ENCODE peak calls at places on chromosomes 16 and 17, in ten cellular contexts. S, U, W, H, C, V, O, N, B and J are unnamed samples.

GRCh38 chr17:18959071-18959844 is 7.3 kb downstream of the SLC5A10 start:
- DNase-seq in S (no peak), U (no peak), W (no peak), H (no peak), C (no peak), V (no peak), O (no peak), N (peak), B (no peak), J (no peak)

GRCh38 chr16:51383909-51384308 is 232.8 kb upstream of the SALL1 start:
- DNase-seq in S (no peak), U (no peak), W (no peak), H (no peak), C (no peak), V (no peak), O (no peak), N (no peak), B (no peak), J (no peak)

GRCh38 chr17:44379887-44380286 is 9.6 kb downstream of the ITGA2B start:
- DNase-seq in S (no peak), U (no peak), W (no peak), H (no peak), C (no peak), V (no peak), O (no peak), N (no peak), B (no peak), J (no peak)

GRCh38 chr17:57869599-57870282 is 19.9 kb upstream of the MRPS23 start:
- DNase-seq in S (no peak), U (no peak), W (peak), H (no peak), C (no peak), V (no peak), O (no peak), N (peak), B (no peak), J (no peak)

GRCh38 chr16:27515874-27516353 is 33.8 kb downstream of the GTF3C1 start:
- DNase-seq in S (peak), U (peak), W (peak), H (no peak), C (no peak), V (no peak), O (no peak), N (peak), B (no peak), J (peak)

GRCh38 chr17:45902892-45903346 is 8.6 kb downstream of the MAPT start:
- DNase-seq in S (peak), U (no peak), W (peak), H (no peak), C (no peak), V (no peak), O (no peak), N (no peak), B (no peak), J (no peak)

GRCh38 chr17:52546493-52546892 is 388.0 kb upstream of the CA10 start:
- DNase-seq in S (no peak), U (no peak), W (no peak), H (no peak), C (no peak), V (no peak), O (no peak), N (no peak), B (no peak), J (no peak)

GRCh38 chr16:1001096-1001495 is 19.5 kb downstream of the SOX8 start:
- DNase-seq in S (no peak), U (no peak), W (no peak), H (no peak), C (no peak), V (no peak), O (no peak), N (no peak), B (no peak), J (no peak)

GRCh38 chr16:53053967-53054669 is 673 bp upstream of the CHD9 start:
- DNase-seq in S (no peak), U (peak), W (peak), H (peak), C (no peak), V (no peak), O (peak), N (peak), B (no peak), J (no peak)

GRCh38 chr16:75196826-75197225 is 10.1 kb downstream of the CTRB2 start:
- DNase-seq in S (no peak), U (no peak), W (no peak), H (peak), C (no peak), V (no peak), O (no peak), N (no peak), B (no peak), J (no peak)

GRCh38 chr17:29576214-29577008 is 7.9 kb downstream of the TP53I13 start:
- DNase-seq in S (no peak), U (no peak), W (no peak), H (no peak), C (no peak), V (no peak), O (no peak), N (no peak), B (no peak), J (no peak)

GRCh38 chr16:50953266-50953665 is 197.8 kb downstream of the SALL1 start:
- DNase-seq in S (no peak), U (no peak), W (no peak), H (no peak), C (no peak), V (no peak), O (no peak), N (no peak), B (no peak), J (no peak)

GRCh38 chr17:2957631-2958286 is 105.6 kb downstream of the OR1D5 start:
- DNase-seq in S (no peak), U (no peak), W (no peak), H (peak), C (no peak), V (no peak), O (no peak), N (no peak), B (no peak), J (no peak)

GRCh38 chr16:50273888-50274770 is 7.8 kb downstream of the ADCY7 start:
- DNase-seq in S (peak), U (peak), W (no peak), H (no peak), C (no peak), V (no peak), O (peak), N (no peak), B (no peak), J (peak)

GRCh38 chr16:81172769-81173658 is 65.5 kb upstream of the BCO1 start:
- DNase-seq in S (no peak), U (no peak), W (no peak), H (no peak), C (no peak), V (no peak), O (no peak), N (no peak), B (no peak), J (no peak)

GRCh38 chr16:30972872-30973271 is 12.1 kb upstream of the HSD3B7 start:
- DNase-seq in S (no peak), U (no peak), W (peak), H (no peak), C (no peak), V (no peak), O (no peak), N (no peak), B (no peak), J (no peak)

GRCh38 chr17:50477976-50478375 is 684 bp upstream of the RSAD1 start:
- DNase-seq in S (no peak), U (no peak), W (no peak), H (no peak), C (no peak), V (no peak), O (no peak), N (no peak), B (no peak), J (no peak)

GRCh38 chr17:19338031-19338990 is 24.2 kb downstream of the B9D1 start:
- DNase-seq in S (peak), U (peak), W (peak), H (peak), C (no peak), V (no peak), O (peak), N (no peak), B (peak), J (peak)

GRCh38 chr16:78984887-78985464 is 615.6 kb downstream of the MAF start:
- DNase-seq in S (no peak), U (no peak), W (no peak), H (no peak), C (no peak), V (no peak), O (no peak), N (no peak), B (no peak), J (no peak)

GRCh38 chr17:20010099-20010863 is 1.1 kb downstream of the SPECC1 start:
- DNase-seq in S (peak), U (no peak), W (peak), H (no peak), C (no peak), V (peak), O (no peak), N (peak), B (no peak), J (no peak)

GRCh38 chr16:68492501-68493411 is 44.4 kb upstream of the SMPD3 start:
- DNase-seq in S (no peak), U (peak), W (no peak), H (no peak), C (no peak), V (no peak), O (no peak), N (no peak), B (no peak), J (no peak)

GRCh38 chr17:29158515-29159275 is 21.5 kb downstream of the MYO18A start:
- DNase-seq in S (peak), U (no peak), W (no peak), H (no peak), C (no peak), V (no peak), O (no peak), N (peak), B (no peak), J (no peak)

GRCh38 chr16:27880312-27880711 is 183.2 kb downstream of the GSG1L start:
- DNase-seq in S (no peak), U (no peak), W (no peak), H (no peak), C (no peak), V (no peak), O (no peak), N (no peak), B (no peak), J (no peak)

GRCh38 chr17:75078097-75079022 is 9.4 kb upstream of the SLC16A5 start:
- DNase-seq in S (no peak), U (no peak), W (peak), H (no peak), C (no peak), V (no peak), O (no peak), N (peak), B (no peak), J (no peak)

GRCh38 chr17:83057793-83058477 is 21.5 kb upstream of the METRNL start:
- DNase-seq in S (no peak), U (no peak), W (no peak), H (no peak), C (no peak), V (no peak), O (no peak), N (no peak), B (no peak), J (no peak)

GRCh38 chr16:57186630-57187507 is 740 bp downstream of the RSPRY1 start:
- DNase-seq in S (no peak), U (peak), W (peak), H (no peak), C (no peak), V (no peak), O (no peak), N (peak), B (no peak), J (no peak)